ENCODE peak calls at places on chromosomes 3 and 15, in seven cellular contexts. G, F, V, S, I, W and L are unnamed samples.

GRCh38 chr15:78339559-78339958 is 594 bp upstream of the CRABP1 start:
- DNase-seq in G (no peak), F (no peak), V (no peak), S (no peak), I (no peak), W (no peak), L (no peak)

GRCh38 chr15:96583671-96584070 is 253.2 kb downstream of the NR2F2 start:
- DNase-seq in G (no peak), F (no peak), V (no peak), S (no peak), I (no peak), W (no peak), L (no peak)

GRCh38 chr3:134317106-134317947 is 56.9 kb downstream of the AMOTL2 start:
- DNase-seq in G (no peak), F (peak; percentile 32), V (no peak), S (no peak), I (no peak), W (no peak), L (no peak)

GRCh38 chr15:45891766-45892165 is 256.9 kb downstream of the SQOR start:
- DNase-seq in G (peak; percentile 8), F (no peak), V (no peak), S (no peak), I (peak; percentile 9), W (no peak), L (peak; percentile 79)

GRCh38 chr15:50471072-50471471 is 46.9 kb downstream of the USP8 start:
- DNase-seq in G (no peak), F (no peak), V (no peak), S (no peak), I (no peak), W (no peak), L (no peak)

GRCh38 chr15:67859331-67859946 is 19.6 kb upstream of the RNU6-1 start:
- DNase-seq in G (peak; percentile 13), F (no peak), V (no peak), S (no peak), I (no peak), W (no peak), L (no peak)

GRCh38 chr15:50940506-50940905 is 32.0 kb downstream of the AP4E1 start:
- DNase-seq in G (no peak), F (no peak), V (no peak), S (no peak), I (no peak), W (no peak), L (no peak)

GRCh38 chr15:48333553-48333952 is 2.3 kb downstream of the DUT start:
- DNase-seq in G (no peak), F (no peak), V (no peak), S (no peak), I (no peak), W (no peak), L (no peak)

GRCh38 chr3:50150863-50151686 is 4.0 kb upstream of the SEMA3F start:
- DNase-seq in G (no peak), F (no peak), V (no peak), S (no peak), I (no peak), W (no peak), L (no peak)

GRCh38 chr3:196502775-196503181 is 790 bp downstream of the RNF168 start:
- DNase-seq in G (peak; percentile 51), F (no peak), V (peak; percentile 44), S (no peak), I (peak; percentile 52), W (peak; percentile 35), L (peak; percentile 63)

GRCh38 chr3:125357032-125357658 is 18.0 kb downstream of the ZNF148 start:
- DNase-seq in G (peak; percentile 38), F (no peak), V (no peak), S (peak; percentile 21), I (peak; percentile 31), W (peak; percentile 46), L (peak; percentile 18)

GRCh38 chr3:48119495-48120193 is 68.6 kb downstream of the CDC25A start:
- DNase-seq in G (no peak), F (no peak), V (no peak), S (no peak), I (peak; percentile 2), W (no peak), L (no peak)

GRCh38 chr15:56038015-56038414 is 44.6 kb upstream of the NEDD4 start:
- DNase-seq in G (no peak), F (no peak), V (no peak), S (no peak), I (no peak), W (no peak), L (no peak)

GRCh38 chr3:39065197-39065596 is 13.4 kb downstream of the WDR48 start:
- DNase-seq in G (peak; percentile 38), F (no peak), V (no peak), S (no peak), I (peak; percentile 77), W (no peak), L (peak; percentile 40)

GRCh38 chr3:72255736-72256559 is 471.0 kb upstream of the PROK2 start:
- DNase-seq in G (peak; percentile 54), F (no peak), V (no peak), S (no peak), I (peak; percentile 68), W (peak; percentile 85), L (no peak)

GRCh38 chr15:65912235-65912634 is 42.9 kb downstream of the RAB11A start:
- DNase-seq in G (no peak), F (no peak), V (no peak), S (no peak), I (no peak), W (no peak), L (no peak)

GRCh38 chr3:77052733-77053680 is 13.1 kb downstream of the ROBO2 start:
- DNase-seq in G (no peak), F (no peak), V (no peak), S (no peak), I (no peak), W (no peak), L (peak; percentile 35)

GRCh38 chr3:69997486-69998307 is 1.8 kb upstream of the SAMMSON start:
- DNase-seq in G (peak; percentile 27), F (no peak), V (no peak), S (no peak), I (peak; percentile 83), W (no peak), L (no peak)

GRCh38 chr3:143826296-143826695 is 22.0 kb downstream of the SLC9A9 start:
- DNase-seq in G (peak; percentile 37), F (no peak), V (no peak), S (no peak), I (peak; percentile 85), W (no peak), L (no peak)

GRCh38 chr15:81281176-81281735 is 42.7 kb downstream of the STARD5 start:
- DNase-seq in G (no peak), F (no peak), V (no peak), S (no peak), I (no peak), W (no peak), L (no peak)